ENCODE peak calls at places on chromosomes 12 and 14, in eight cellular contexts. R, M, P, A, W, B, Y and C are unnamed samples.

GRCh38 chr14:76696361-76696760 is 64.9 kb upstream of the VASH1 start:
- DNase-seq in R (no peak), M (no peak), P (no peak), A (no peak), W (no peak), B (no peak), Y (no peak), C (no peak)

GRCh38 chr14:53999061-53999488 is 42.5 kb upstream of the BMP4 start:
- DNase-seq in R (peak; percentile 12), M (no peak), P (no peak), A (peak; percentile 60), W (no peak), B (no peak), Y (no peak), C (peak; percentile 73)

GRCh38 chr12:1592444-1593231 is 1.7 kb downstream of the FBXL14 start:
- DNase-seq in R (peak; percentile 80), M (peak; percentile 66), P (peak; percentile 23), A (peak; percentile 55), W (no peak), B (peak; percentile 77), Y (no peak), C (no peak)

GRCh38 chr12:112685321-112685720 is 106.2 kb upstream of the RPH3A start:
- DNase-seq in R (no peak), M (no peak), P (no peak), A (no peak), W (no peak), B (no peak), Y (no peak), C (no peak)

GRCh38 chr14:76772300-76773187 is 11.3 kb downstream of the VASH1 start:
- DNase-seq in R (peak; percentile 42), M (no peak), P (no peak), A (peak; percentile 97), W (no peak), B (no peak), Y (peak; percentile 78), C (peak; percentile 58)

GRCh38 chr14:26218858-26219257 is 379.0 kb downstream of the NOVA1 start:
- DNase-seq in R (no peak), M (no peak), P (no peak), A (no peak), W (no peak), B (no peak), Y (no peak), C (no peak)

GRCh38 chr12:70985850-70986249 is 65.3 kb upstream of the PTPRR start:
- DNase-seq in R (no peak), M (no peak), P (no peak), A (peak; percentile 82), W (no peak), B (no peak), Y (no peak), C (peak; percentile 91)

GRCh38 chr12:27034607-27035293 is 12.4 kb downstream of the MED21 start:
- DNase-seq in R (no peak), M (no peak), P (peak; percentile 82), A (no peak), W (no peak), B (no peak), Y (no peak), C (no peak)

GRCh38 chr12:72098622-72099021 is 160.0 kb downstream of the TPH2 start:
- DNase-seq in R (no peak), M (no peak), P (no peak), A (no peak), W (no peak), B (no peak), Y (no peak), C (no peak)

GRCh38 chr14:51547260-51547659 is 104.5 kb upstream of the FRMD6 start:
- DNase-seq in R (no peak), M (peak; percentile 30), P (no peak), A (peak; percentile 98), W (no peak), B (no peak), Y (peak; percentile 55), C (peak; percentile 100)

GRCh38 chr12:5505751-5506150 is 73.8 kb downstream of the NTF3 start:
- DNase-seq in R (no peak), M (no peak), P (no peak), A (no peak), W (no peak), B (no peak), Y (no peak), C (no peak)

GRCh38 chr14:49865431-49865859 is 12.9 kb upstream of the NEMF start:
- DNase-seq in R (peak; percentile 83), M (peak; percentile 54), P (peak; percentile 73), A (peak; percentile 77), W (peak; percentile 86), B (peak; percentile 83), Y (peak; percentile 80), C (peak; percentile 78)

GRCh38 chr12:62436164-62436503 is 30.5 kb upstream of the MON2 start:
- DNase-seq in R (no peak), M (no peak), P (no peak), A (no peak), W (no peak), B (no peak), Y (no peak), C (no peak)

GRCh38 chr12:72141381-72141780 is 130.8 kb upstream of the TRHDE start:
- DNase-seq in R (no peak), M (peak; percentile 5), P (no peak), A (no peak), W (no peak), B (peak; percentile 3), Y (no peak), C (peak; percentile 3)

GRCh38 chr14:64688028-64688427 is 16.2 kb upstream of the PLEKHG3 start:
- DNase-seq in R (no peak), M (no peak), P (no peak), A (no peak), W (no peak), B (no peak), Y (no peak), C (no peak)

GRCh38 chr12:80937391-80938238 is at the start of gene LIN7A:
- DNase-seq in R (peak; percentile 73), M (peak; percentile 33), P (peak; percentile 67), A (peak; percentile 35), W (peak; percentile 27), B (no peak), Y (peak; percentile 25), C (peak; percentile 17)

GRCh38 chr14:68426661-68427549 is 366.0 kb downstream of the ZFP36L1 start:
- DNase-seq in R (no peak), M (no peak), P (no peak), A (no peak), W (no peak), B (no peak), Y (no peak), C (no peak)

GRCh38 chr12:103036581-103037214 is 79.2 kb downstream of the ASCL1 start:
- DNase-seq in R (no peak), M (no peak), P (no peak), A (no peak), W (no peak), B (no peak), Y (no peak), C (no peak)

GRCh38 chr12:127293507-127294310 is 973.3 kb upstream of the TMEM132C start:
- DNase-seq in R (peak; percentile 76), M (peak; percentile 63), P (peak; percentile 68), A (peak; percentile 46), W (peak; percentile 48), B (peak; percentile 3), Y (peak; percentile 41), C (peak; percentile 66)

GRCh38 chr12:53481957-53482586 is 17.2 kb downstream of the MAP3K12 start:
- DNase-seq in R (peak; percentile 46), M (peak; percentile 60), P (no peak), A (no peak), W (no peak), B (peak; percentile 58), Y (no peak), C (no peak)

GRCh38 chr12:21456291-21456780 is 18.9 kb downstream of the PYROXD1 start:
- DNase-seq in R (no peak), M (no peak), P (no peak), A (no peak), W (no peak), B (no peak), Y (no peak), C (no peak)

GRCh38 chr12:53636641-53637040 is 10.5 kb upstream of the ATF7 start:
- DNase-seq in R (no peak), M (no peak), P (no peak), A (no peak), W (no peak), B (no peak), Y (no peak), C (no peak)

GRCh38 chr12:57258977-57259970 is 8.3 kb upstream of the STAC3 start:
- DNase-seq in R (no peak), M (no peak), P (no peak), A (peak; percentile 90), W (peak; percentile 73), B (no peak), Y (no peak), C (peak; percentile 95)

GRCh38 chr14:99945732-99946651 is 119.2 kb upstream of the EVL start:
- DNase-seq in R (no peak), M (no peak), P (no peak), A (no peak), W (no peak), B (no peak), Y (no peak), C (no peak)

GRCh38 chr14:105060751-105061427 is 4.3 kb downstream of the GPR132 start:
- DNase-seq in R (no peak), M (peak; percentile 67), P (no peak), A (no peak), W (peak; percentile 38), B (peak; percentile 69), Y (no peak), C (no peak)
- H3K4me3 ChIP-seq in R (no peak overlapping the region), M (no peak overlapping the region), P (no peak overlapping the region), A (no peak overlapping the region), W (peak overlapping the region; percentile 14), B (no peak overlapping the region), Y (no peak overlapping the region), C (no peak overlapping the region)

GRCh38 chr12:123427036-123427769 is 9.3 kb downstream of the RILPL2 start:
- DNase-seq in R (no peak), M (no peak), P (no peak), A (no peak), W (no peak), B (peak; percentile 98), Y (no peak), C (no peak)

GRCh38 chr12:123421314-123421713 is 15.2 kb downstream of the RILPL2 start:
- DNase-seq in R (no peak), M (no peak), P (no peak), A (no peak), W (no peak), B (no peak), Y (no peak), C (no peak)
- TF ChIP-seq CTCF in R (no peak), M (no peak), P (peak; percentile 36), A (no peak), W (no peak), B (no peak), Y (no peak), C (no peak)

DNA sequence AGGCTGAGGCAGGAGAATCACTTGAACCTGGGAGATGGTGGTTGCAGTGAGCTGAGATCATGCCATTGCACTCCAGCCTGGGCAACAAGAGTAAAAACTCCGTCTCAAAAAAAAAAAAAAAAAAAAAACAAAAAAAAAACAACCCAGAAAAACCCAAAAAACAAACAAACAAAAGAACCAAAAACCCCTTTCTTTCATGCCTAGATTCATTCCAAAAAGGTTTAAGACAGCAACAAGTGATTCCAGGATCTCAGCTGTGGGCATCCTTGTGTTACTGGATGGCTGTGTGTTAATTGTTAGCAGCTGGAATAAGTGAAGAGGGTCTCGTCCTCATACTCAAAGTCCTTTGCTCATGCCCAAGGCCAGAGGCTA is 9.4 kb downstream of the GPRC5A start:
- DNase-seq in R (no peak), M (no peak), P (no peak), A (no peak), W (no peak), B (no peak), Y (no peak), C (no peak)
- H3K4me3 ChIP-seq in R (no peak overlapping the region), M (no peak overlapping the region), P (no peak overlapping the region), A (no peak overlapping the region), W (no peak overlapping the region), B (no peak overlapping the region), Y (no peak overlapping the region), C (no peak overlapping the region)

GRCh38 chr12:16187684-16188083 is 89.8 kb downstream of the SLC15A5 start:
- DNase-seq in R (no peak), M (no peak), P (no peak), A (no peak), W (no peak), B (no peak), Y (no peak), C (no peak)
- TF ChIP-seq CTCF in R (no peak), M (no peak), P (no peak), A (no peak), W (no peak), B (no peak), Y (no peak), C (no peak)